ENCODE peak calls at places on chromosomes 1 and 21, in ten cellular contexts. R is CD8-positive, alpha-beta T cell; W is A549; S is heart right ventricle; K is SJSA1; F is HL-60; Z is cardiac muscle cell; T is small intestine; Q is RWPE2; C is heart left ventricle. P is an unnamed sample.

GRCh38 chr1:51326839-51327238 is 3.5 kb downstream of the TTC39A start:
- DNase-seq in R (no peak), W (no peak), S (no peak), K (no peak), F (no peak), Z (no peak), T (no peak), Q (no peak), C (no peak), P (no peak)

GRCh38 chr1:12219800-12220199 is 10.0 kb upstream of the VPS13D start:
- DNase-seq in R (no peak), W (no peak), S (no peak), K (no peak), F (no peak), Z (no peak), T (no peak), Q (no peak), C (no peak), P (no peak)

GRCh38 chr1:65229754-65230339 is 79.5 kb upstream of the DNAJC6 start:
- DNase-seq in R (no peak), W (no peak), S (no peak), K (no peak), F (no peak), Z (no peak), T (no peak), Q (no peak), C (no peak), P (no peak)

GRCh38 chr21:42833439-42833815 is 45.9 kb downstream of the WDR4 start:
- DNase-seq in R (peak), W (peak), S (no peak), K (peak), F (no peak), Z (no peak), T (peak), Q (peak), C (no peak), P (peak)

GRCh38 chr1:2041887-2042286 is 8.3 kb upstream of the PRKCZ start:
- DNase-seq in R (no peak), W (no peak), S (no peak), K (no peak), F (no peak), Z (no peak), T (no peak), Q (no peak), C (no peak), P (no peak)

GRCh38 chr1:106584663-106585062 is 471.8 kb upstream of the PRMT6 start:
- DNase-seq in R (no peak), W (no peak), S (no peak), K (no peak), F (no peak), Z (no peak), T (peak), Q (no peak), C (no peak), P (no peak)

GRCh38 chr1:29196863-29197589 is 15.3 kb upstream of the SRSF4 start:
- DNase-seq in R (no peak), W (no peak), S (no peak), K (no peak), F (no peak), Z (no peak), T (no peak), Q (no peak), C (no peak), P (no peak)

GRCh38 chr1:30324251-30325084 is 398.9 kb downstream of the MATN1 start:
- DNase-seq in R (no peak), W (no peak), S (no peak), K (no peak), F (no peak), Z (no peak), T (no peak), Q (no peak), C (no peak), P (no peak)

GRCh38 chr21:44838038-44838895 is 20.4 kb upstream of the SUMO3 start:
- DNase-seq in R (no peak), W (no peak), S (no peak), K (no peak), F (no peak), Z (no peak), T (peak), Q (no peak), C (no peak), P (no peak)

GRCh38 chr1:44108241-44108640 is 10.4 kb upstream of the KLF17 start:
- DNase-seq in R (no peak), W (no peak), S (no peak), K (no peak), F (no peak), Z (peak), T (no peak), Q (no peak), C (no peak), P (no peak)

GRCh38 chr1:1858382-1859086 is 32.4 kb downstream of the GNB1 start:
- DNase-seq in R (peak), W (peak), S (peak), K (peak), F (no peak), Z (peak), T (peak), Q (no peak), C (peak), P (peak)

GRCh38 chr1:185317886-185318310 is 855 bp upstream of the IVNS1ABP start:
- DNase-seq in R (peak), W (peak), S (peak), K (no peak), F (no peak), Z (peak), T (peak), Q (peak), C (no peak), P (no peak)

GRCh38 chr1:29974345-29974744 is 738.0 kb downstream of the PTPRU start:
- DNase-seq in R (no peak), W (peak), S (no peak), K (peak), F (no peak), Z (peak), T (no peak), Q (no peak), C (no peak), P (no peak)

GRCh38 chr1:234907585-234908457 is 220.8 kb downstream of the TOMM20 start:
- DNase-seq in R (no peak), W (no peak), S (no peak), K (peak), F (no peak), Z (peak), T (peak), Q (no peak), C (no peak), P (no peak)

GRCh38 chr21:38527737-38528136 is 29.5 kb upstream of the ERG start:
- DNase-seq in R (no peak), W (no peak), S (no peak), K (no peak), F (no peak), Z (no peak), T (peak), Q (no peak), C (no peak), P (no peak)
- H3K27ac ChIP-seq in R (no peak), W (no peak), S (no peak), K (no peak), F (no peak), Z (no peak), T (no peak), Q (no peak), C (no peak), P (no peak)

GRCh38 chr1:111452581-111452980 is 3.3 kb downstream of the ATP5PB start:
- DNase-seq in R (no peak), W (no peak), S (no peak), K (no peak), F (no peak), Z (no peak), T (no peak), Q (no peak), C (no peak), P (no peak)
- H3K4me3 ChIP-seq in R (no peak), W (no peak), S (no peak), K (no peak), F (no peak), Z (no peak), T (no peak), Q (no peak), C (peak), P (no peak)

GRCh38 chr1:99801584-99801983 is 35.1 kb upstream of the FRRS1 start:
- DNase-seq in R (no peak), W (no peak), S (no peak), K (no peak), F (no peak), Z (no peak), T (no peak), Q (no peak), C (no peak), P (no peak)
- H3K27ac ChIP-seq in R (no peak), W (no peak), S (no peak), K (no peak), F (no peak), Z (no peak), T (no peak), Q (no peak), C (no peak), P (no peak)

DNA sequence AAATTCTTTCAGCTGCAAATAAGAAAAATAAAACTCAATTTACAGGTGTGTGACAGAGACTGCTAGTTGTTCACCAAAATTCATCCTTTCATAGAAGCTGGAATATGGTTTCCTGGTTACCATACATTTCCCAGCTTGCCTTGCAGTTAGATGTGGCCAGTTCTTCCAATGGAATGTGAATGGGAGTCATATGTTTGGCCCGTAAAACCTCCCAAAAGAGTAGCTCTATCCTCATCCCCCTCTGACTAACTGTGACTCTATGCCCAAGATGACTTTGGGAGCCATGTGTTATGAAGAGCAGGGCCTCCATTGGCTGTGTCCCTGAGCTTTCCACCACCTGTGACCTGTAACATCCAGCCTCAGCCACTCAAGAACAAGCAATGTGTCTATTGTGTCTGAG is 90.6 kb upstream of the NGF start:
- DNase-seq in R (no peak), W (no peak), S (no peak), K (no peak), F (no peak), Z (no peak), T (no peak), Q (no peak), C (no peak), P (no peak)
- H3K4me3 ChIP-seq in R (no peak), W (no peak), S (no peak), K (no peak), F (no peak), Z (no peak), T (no peak), Q (no peak), C (no peak), P (no peak)

GRCh38 chr1:16205891-16206546 is 6.4 kb downstream of the ARHGEF19 start:
- DNase-seq in R (no peak), W (no peak), S (no peak), K (peak), F (no peak), Z (no peak), T (no peak), Q (no peak), C (no peak), P (no peak)
- H3K27ac ChIP-seq in R (peak), W (peak), S (peak), K (peak), F (peak), Z (no peak), T (no peak), Q (peak), C (peak), P (peak)

GRCh38 chr1:228648647-228649383 is 86.5 kb upstream of the RHOU start:
- DNase-seq in R (no peak), W (no peak), S (no peak), K (no peak), F (no peak), Z (no peak), T (no peak), Q (no peak), C (peak), P (no peak)
- H3K4me3 ChIP-seq in R (no peak), W (peak), S (no peak), K (no peak), F (no peak), Z (peak), T (no peak), Q (peak), C (no peak), P (no peak)

P was measured in naive thymus-derived CD4-positive, alpha-beta T cell.